ENCODE peak calls at places on chromosomes 16 and 17, in five cellular contexts. Q, H, M, E and Y are unnamed samples.

GRCh38 chr17:72590882-72591499 is 470.2 kb downstream of the SOX9 start:
- DNase-seq in Q (no peak), H (no peak), M (no peak), E (no peak), Y (no peak)

GRCh38 chr17:12591336-12591735 is 74.4 kb upstream of the MYOCD start:
- DNase-seq in Q (peak), H (no peak), M (peak), E (peak), Y (peak)

GRCh38 chr16:75593308-75593707 is 27.1 kb downstream of the GABARAPL2 start:
- DNase-seq in Q (no peak), H (no peak), M (no peak), E (no peak), Y (no peak)

GRCh38 chr16:58137581-58137980 is 8.4 kb upstream of the CFAP20 start:
- DNase-seq in Q (no peak), H (no peak), M (no peak), E (no peak), Y (no peak)

GRCh38 chr17:1714488-1714979 is 4.4 kb upstream of the TLCD2 start:
- DNase-seq in Q (peak), H (peak), M (peak), E (peak), Y (peak)

GRCh38 chr16:30063278-30063892 is 2.2 kb upstream of the ALDOA start:
- DNase-seq in Q (no peak), H (no peak), M (no peak), E (no peak), Y (no peak)

GRCh38 chr16:53745753-53746258 is 41.9 kb downstream of the FTO start:
- DNase-seq in Q (no peak), H (no peak), M (peak), E (peak), Y (no peak)

GRCh38 chr16:30395155-30395991 is at the start of gene ZNF48:
- DNase-seq in Q (peak), H (peak), M (peak), E (peak), Y (peak)

GRCh38 chr16:58413359-58413758 is 21.1 kb downstream of the GINS3 start:
- DNase-seq in Q (no peak), H (no peak), M (no peak), E (no peak), Y (no peak)

GRCh38 chr17:11705111-11705510 is 106.8 kb downstream of the DNAH9 start:
- DNase-seq in Q (no peak), H (no peak), M (no peak), E (no peak), Y (no peak)

GRCh38 chr16:86899757-86900156 is 321.4 kb downstream of the FOXL1 start:
- DNase-seq in Q (no peak), H (no peak), M (peak), E (no peak), Y (no peak)

GRCh38 chr16:85528528-85529387 is 84.4 kb upstream of the GSE1 start:
- DNase-seq in Q (no peak), H (no peak), M (no peak), E (no peak), Y (no peak)
- H2BK15ac ChIP-seq in Q (no peak), H (no peak), M (no peak), E (no peak), Y (no peak)

DNA sequence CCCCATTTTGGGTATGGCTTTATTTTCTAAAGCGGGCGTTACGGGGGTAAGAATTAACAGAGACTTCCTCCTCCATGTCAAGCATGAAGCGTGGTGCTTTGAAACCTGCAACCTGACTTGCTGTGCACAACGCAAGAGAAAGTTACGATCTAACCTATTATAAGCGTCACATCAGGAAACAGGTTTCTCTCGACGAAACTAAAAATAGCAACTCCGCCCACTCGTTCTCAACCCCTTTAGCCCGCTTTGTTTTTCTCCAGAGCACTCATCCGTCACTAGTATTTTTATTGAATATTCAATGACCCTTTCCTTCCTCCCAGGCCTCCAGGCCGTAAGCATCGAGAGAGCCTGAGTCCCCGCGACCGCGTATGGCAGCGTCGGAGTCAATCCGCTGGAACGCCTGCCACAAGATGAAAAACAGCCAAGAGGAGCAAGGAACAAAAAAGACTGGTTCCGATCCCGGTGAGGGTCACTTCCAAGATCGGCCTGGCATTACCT is 555 bp downstream of the NUP88 start:
- DNase-seq in Q (no peak), H (peak), M (peak), E (peak), Y (peak)
- H3K18ac ChIP-seq in Q (peak), H (peak), M (no peak), E (no peak), Y (no peak)

GRCh38 chr16:17391715-17392114 is 79.0 kb downstream of the XYLT1 start:
- DNase-seq in Q (no peak), H (no peak), M (no peak), E (no peak), Y (no peak)

GRCh38 chr16:17389392-17389791 is 81.4 kb downstream of the XYLT1 start:
- DNase-seq in Q (no peak), H (no peak), M (peak), E (no peak), Y (no peak)

GRCh38 chr16:17392127-17392856 is 78.5 kb downstream of the XYLT1 start:
- DNase-seq in Q (no peak), H (no peak), M (no peak), E (peak), Y (no peak)

GRCh38 chr16:17395849-17396480 is 74.8 kb downstream of the XYLT1 start:
- DNase-seq in Q (no peak), H (no peak), M (no peak), E (no peak), Y (no peak)

GRCh38 chr16:17392857-17393421 is 77.8 kb downstream of the XYLT1 start:
- DNase-seq in Q (no peak), H (no peak), M (no peak), E (peak), Y (no peak)
- H2BK15ac ChIP-seq in Q (no peak), H (no peak), M (no peak), E (no peak), Y (no peak)

GRCh38 chr16:457732-458400 is 32.4 kb downstream of the RAB11FIP3 start:
- DNase-seq in Q (no peak), H (no peak), M (no peak), E (peak), Y (peak)
- H3K18ac ChIP-seq in Q (no peak), H (peak), M (no peak), E (peak), Y (peak)

DNA sequence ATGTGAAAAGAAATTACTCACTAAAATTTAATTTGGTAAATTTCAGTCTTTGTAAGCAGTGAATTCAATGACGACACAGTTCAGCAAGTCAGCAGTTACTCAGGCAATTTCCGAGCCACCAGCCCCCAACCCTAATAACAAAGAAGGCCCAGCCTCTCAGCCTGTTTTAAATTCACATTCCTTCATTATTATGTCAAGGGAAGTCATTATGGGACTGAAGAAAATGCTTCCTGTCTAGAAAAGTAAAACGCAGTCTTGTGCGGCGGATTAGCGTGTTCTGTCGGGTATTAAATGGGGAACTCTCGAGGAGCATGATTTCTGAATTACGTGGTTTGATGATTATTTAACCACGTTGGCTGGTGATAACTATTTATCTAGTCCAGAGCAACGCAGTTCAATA is 177.6 kb downstream of the AIPL1 start:
- DNase-seq in Q (peak), H (peak), M (peak), E (peak), Y (peak)
- H2BK15ac ChIP-seq in Q (no peak), H (no peak), M (no peak), E (no peak), Y (no peak)

DNA sequence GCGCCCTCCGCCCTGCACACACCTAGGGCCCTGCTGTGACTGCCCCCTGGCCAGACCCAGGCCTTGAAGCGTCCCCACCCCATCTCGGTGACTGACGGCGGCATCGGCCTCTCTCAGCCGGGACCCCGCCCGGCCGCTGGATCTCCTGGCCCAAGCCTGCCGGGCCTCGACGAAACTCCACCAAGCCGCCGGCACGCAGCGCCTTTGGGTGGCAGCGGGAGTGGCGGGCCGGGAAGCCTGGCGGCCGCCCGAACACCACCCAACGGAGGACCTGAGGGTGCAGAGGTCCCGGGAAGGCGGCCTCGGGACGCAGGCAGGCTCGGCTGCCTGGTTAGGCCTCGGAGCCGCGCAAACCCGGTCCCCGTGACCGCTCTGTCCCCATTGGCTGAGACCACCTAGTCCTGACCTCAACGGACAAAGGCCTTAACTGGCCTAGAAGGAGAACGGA is 12.0 kb upstream of the TMEM97 start:
- DNase-seq in Q (peak), H (no peak), M (no peak), E (no peak), Y (no peak)
- H3K18ac ChIP-seq in Q (no peak), H (peak), M (no peak), E (no peak), Y (no peak)